ENCODE peak calls at places on chromosomes 7 and 10, in ten cellular contexts. T, M, X, E, L, S, I, Q, Y and W are unnamed samples.

GRCh38 chr10:57964371-57964770 is 303.3 kb downstream of the IPMK start:
- DNase-seq in T (peak), M (no peak), L (no peak), Q (no peak), I (peak), Y (no peak), S (no peak), X (no peak), E (no peak), W (peak)

GRCh38 chr7:96067321-96067720 is 254.6 kb downstream of the SLC25A13 start:
- DNase-seq in X (no peak), E (no peak), M (peak), Y (no peak), I (no peak), T (peak), L (no peak), S (no peak), Q (no peak), W (no peak)

GRCh38 chr10:130493021-130493420 is 356.8 kb downstream of the GLRX3 start:
- DNase-seq in M (no peak), Y (no peak), Q (no peak), L (no peak), E (no peak), X (no peak), I (no peak), T (no peak), S (peak), W (no peak)

GRCh38 chr7:1641173-1641572 is 28.9 kb upstream of the ELFN1 start:
- DNase-seq in X (no peak), L (no peak), T (no peak), I (no peak), S (no peak), Y (no peak), Q (no peak), E (no peak), M (no peak), W (no peak)

GRCh38 chr10:24872790-24873182 is 79.6 kb downstream of the PRTFDC1 start:
- DNase-seq in L (no peak), Q (no peak), M (no peak), I (no peak), Y (no peak), T (no peak), X (no peak), E (no peak), S (no peak), W (no peak)

GRCh38 chr10:79454259-79454658 is 8.8 kb upstream of the ZCCHC24 start:
- DNase-seq in M (no peak), S (no peak), T (peak), X (no peak), L (no peak), E (no peak), Q (no peak), I (no peak), Y (no peak), W (no peak)

GRCh38 chr7:104142147-104142546 is 65.7 kb downstream of the ORC5 start:
- DNase-seq in Y (no peak), S (no peak), M (no peak), E (no peak), Q (no peak), I (no peak), T (no peak), L (no peak), X (no peak), W (no peak)

GRCh38 chr7:156942708-156943090 is 6.8 kb upstream of the NOM1 start:
- DNase-seq in L (no peak), M (no peak), Q (no peak), T (no peak), E (no peak), I (no peak), S (no peak), X (peak), Y (no peak), W (no peak)

GRCh38 chr7:41573017-41573416 is 129.9 kb downstream of the INHBA start:
- DNase-seq in E (no peak), I (no peak), M (peak), Y (no peak), S (no peak), X (no peak), L (no peak), Q (no peak), T (peak), W (no peak)

GRCh38 chr7:92576296-92576695 is 13.9 kb downstream of the FAM133B start:
- DNase-seq in X (no peak), S (no peak), Q (no peak), E (no peak), T (no peak), I (no peak), Y (no peak), L (no peak), M (no peak), W (no peak)

GRCh38 chr10:99346247-99346646 is 17.1 kb downstream of the CNNM1 start:
- DNase-seq in X (no peak), M (no peak), Y (no peak), S (no peak), I (no peak), Q (no peak), E (no peak), L (no peak), T (no peak), W (no peak)

GRCh38 chr7:47291461-47292051 is 290.4 kb downstream of the TNS3 start:
- DNase-seq in E (no peak), Q (no peak), Y (peak), I (no peak), M (peak), L (no peak), T (peak), S (no peak), X (peak), W (no peak)

GRCh38 chr7:74464931-74465906 is 11.5 kb downstream of the GTF2IRD1 start:
- DNase-seq in I (no peak), Q (no peak), M (no peak), T (no peak), L (no peak), X (no peak), S (no peak), Y (no peak), E (no peak), W (no peak)

GRCh38 chr7:158526531-158526930 is 61.1 kb downstream of the PTPRN2 start:
- DNase-seq in M (no peak), T (no peak), S (no peak), L (no peak), E (no peak), I (no peak), Y (no peak), Q (no peak), X (no peak), W (no peak)

GRCh38 chr7:67843615-67844014 is 847.0 kb downstream of the TYW1 start:
- DNase-seq in X (no peak), T (no peak), L (no peak), M (no peak), E (no peak), S (no peak), I (no peak), Q (no peak), Y (no peak), W (no peak)

GRCh38 chr7:73706122-73707044 is 13.1 kb downstream of the STX1A start:
- DNase-seq in E (no peak), M (no peak), X (peak), Q (no peak), L (peak), Y (no peak), T (peak), I (no peak), S (no peak), W (peak)

GRCh38 chr7:135390829-135391228 is 119.1 kb downstream of the CNOT4 start:
- DNase-seq in S (no peak), Y (no peak), X (no peak), M (no peak), L (no peak), E (no peak), I (no peak), T (no peak), Q (no peak), W (no peak)

GRCh38 chr7:4724648-4725013 is 42.5 kb downstream of the FOXK1 start:
- DNase-seq in L (no peak), Y (no peak), X (no peak), M (no peak), E (no peak), S (no peak), Q (no peak), T (peak), I (no peak), W (no peak)

GRCh38 chr7:132636581-132636980 is 60.3 kb upstream of the PLXNA4 start:
- DNase-seq in S (no peak), Y (no peak), I (no peak), M (no peak), E (no peak), T (no peak), L (no peak), X (no peak), Q (no peak), W (no peak)

GRCh38 chr10:73262105-73262730 is 9.8 kb upstream of the MRPS16 start:
- DNase-seq in I (no peak), E (no peak), T (peak), X (no peak), Q (no peak), S (no peak), L (no peak), M (peak), Y (no peak), W (no peak)

GRCh38 chr10:100020161-100020882 is 10.6 kb upstream of the DNMBP start:
- DNase-seq in Q (no peak), Y (no peak), X (peak), L (no peak), T (no peak), I (no peak), E (no peak), S (no peak), M (no peak), W (no peak)